ENCODE peak calls at places on chromosome 14, in four cellular contexts. H is stimulated activated CD8-positive, alpha-beta memory T cell treated with anti-CD3 and anti-CD28 coated beads, Interleukin-7, amount 100 ng/mL, for 1 hour; L is naive thymus-derived CD8-positive, alpha-beta T cell; P is BE2C. E is an unnamed sample.

GRCh38 chr14:105414456-105415371 is 4.9 kb upstream of the MTA1 start:
- DNase-seq in H (peak), L (peak), P (peak), E (peak)

GRCh38 chr14:101716077-101716950 is 45.2 kb upstream of the PPP2R5C start:
- DNase-seq in H (no peak), L (no peak), P (no peak), E (no peak)

GRCh38 chr14:105474478-105475268 is at the start of gene CRIP2:
- DNase-seq in H (no peak), L (no peak), P (peak), E (peak)

GRCh38 chr14:51609987-51610283 is 41.8 kb upstream of the FRMD6 start:
- DNase-seq in H (no peak), L (no peak), P (no peak), E (no peak)

GRCh38 chr14:92280554-92281262 is 42.3 kb upstream of the SLC24A4 start:
- DNase-seq in H (no peak), L (no peak), P (no peak), E (no peak)

GRCh38 chr14:76716285-76716684 is 45.0 kb upstream of the VASH1 start:
- DNase-seq in H (no peak), L (no peak), P (no peak), E (no peak)

GRCh38 chr14:36313898-36314297 is 6.5 kb downstream of the MBIP start:
- DNase-seq in H (no peak), L (no peak), P (no peak), E (no peak)

GRCh38 chr14:42872775-42873174 is 1266.1 kb downstream of the LRFN5 start:
- DNase-seq in H (no peak), L (no peak), P (no peak), E (no peak)

GRCh38 chr14:102508774-102509743 is 517 bp downstream of the ANKRD9 start:
- DNase-seq in H (no peak), L (peak), P (peak), E (no peak)

GRCh38 chr14:75041613-75042012 is 9.7 kb downstream of the MLH3 start:
- DNase-seq in H (no peak), L (no peak), P (no peak), E (no peak)

GRCh38 chr14:87131879-87132278 is 861.1 kb downstream of the GALC start:
- DNase-seq in H (no peak), L (no peak), P (no peak), E (no peak)

GRCh38 chr14:23119362-23120327 is 590 bp upstream of the CEBPE start:
- DNase-seq in H (no peak), L (peak), P (no peak), E (peak)

GRCh38 chr14:100691395-100692025 is 35.2 kb upstream of the DLK1 start:
- DNase-seq in H (no peak), L (no peak), P (peak), E (no peak)

GRCh38 chr14:48937796-48938195 is 648.4 kb downstream of the RPS29 start:
- DNase-seq in H (no peak), L (no peak), P (no peak), E (no peak)

GRCh38 chr14:70622111-70622712 is 19.5 kb upstream of the TTC9 start:
- DNase-seq in H (peak), L (peak), P (peak), E (peak)

GRCh38 chr14:100436745-100437406 is 113.7 kb downstream of the SLC25A47 start:
- DNase-seq in H (no peak), L (no peak), P (no peak), E (no peak)

GRCh38 chr14:94904636-94905035 is 134.7 kb upstream of the GSC start:
- DNase-seq in H (no peak), L (no peak), P (no peak), E (no peak)

GRCh38 chr14:64539186-64539552 is 1.4 kb upstream of the HSPA2 start:
- DNase-seq in H (no peak), L (no peak), P (no peak), E (no peak)

GRCh38 chr14:95463173-95463901 is 53.1 kb downstream of the SYNE3 start:
- DNase-seq in H (peak), L (peak), P (no peak), E (no peak)

GRCh38 chr14:52333823-52334657 is 19.9 kb downstream of the PTGER2 start:
- DNase-seq in H (no peak), L (no peak), P (peak), E (no peak)

GRCh38 chr14:69387311-69387710 is 10.8 kb downstream of the ERH start:
- DNase-seq in H (no peak), L (no peak), P (no peak), E (no peak)

GRCh38 chr14:24816011-24816928 is 182.3 kb upstream of the GZMB start:
- DNase-seq in H (no peak), L (no peak), P (no peak), E (no peak)

GRCh38 chr14:52923902-52924575 is 26.8 kb downstream of the FERMT2 start:
- DNase-seq in H (no peak), L (no peak), P (no peak), E (no peak)

GRCh38 chr14:100609941-100610391 is 22.7 kb upstream of the BEGAIN start:
- DNase-seq in H (no peak), L (no peak), P (no peak), E (no peak)

GRCh38 chr14:24364841-24365240 is 3.1 kb upstream of the NFATC4 start:
- DNase-seq in H (no peak), L (no peak), P (no peak), E (no peak)

GRCh38 chr14:61644834-61645233 is 50.5 kb upstream of the HIF1A start:
- DNase-seq in H (no peak), L (no peak), P (peak), E (peak)

GRCh38 chr14:70771781-70772212 is 37.5 kb downstream of the MAP3K9 start:
- DNase-seq in H (no peak), L (no peak), P (no peak), E (no peak)

GRCh38 chr14:75310295-75311059 is 31.8 kb downstream of the FOS start:
- DNase-seq in H (no peak), L (no peak), P (peak), E (no peak)

GRCh38 chr14:23182372-23183014 is 967 bp downstream of the SLC7A8 start:
- DNase-seq in H (no peak), L (peak), P (no peak), E (peak)